ENCODE peak calls at places on chromosomes 13 and 19, in five cellular contexts. Q, N, T, I and G are unnamed samples.

GRCh38 chr13:62684359-62684758 is 1268.7 kb upstream of the PCDH20 start:
- DNase-seq in I (no peak), T (no peak), Q (no peak), N (no peak), G (no peak)

GRCh38 chr13:20160346-20161274 is at the start of gene GJA3:
- DNase-seq in T (peak; percentile 58), Q (peak; percentile 25), N (peak; percentile 35), I (peak; percentile 24), G (no peak)

GRCh38 chr13:23372264-23372905 is 61.1 kb downstream of the SACS start:
- DNase-seq in N (no peak), I (peak; percentile 57), Q (peak; percentile 83), T (peak; percentile 61), G (no peak)

GRCh38 chr19:10560154-10560553 is 5.7 kb downstream of the KRI1 start:
- DNase-seq in T (no peak), N (no peak), I (no peak), Q (no peak), G (no peak)

GRCh38 chr13:40069173-40070044 is 413.9 kb downstream of the COG6 start:
- DNase-seq in N (peak; percentile 61), Q (peak; percentile 84), I (peak; percentile 79), T (peak; percentile 57), G (peak; percentile 60)

GRCh38 chr19:43148233-43148632 is 38.1 kb downstream of the PSG5 start:
- DNase-seq in Q (peak; percentile 51), T (peak; percentile 72), I (peak; percentile 93), N (peak; percentile 99), G (no peak)

GRCh38 chr13:114219406-114219805 is 15.3 kb upstream of the CDC16 start:
- DNase-seq in I (no peak), T (no peak), N (no peak), Q (peak; percentile 31), G (no peak)

GRCh38 chr13:35957174-35957867 is 173.9 kb downstream of the DCLK1 start:
- DNase-seq in N (peak; percentile 24), I (no peak), Q (peak; percentile 60), T (no peak), G (no peak)

GRCh38 chr19:1762243-1763140 is 9.2 kb downstream of the ONECUT3 start:
- DNase-seq in T (no peak), I (no peak), N (no peak), Q (no peak), G (no peak)

GRCh38 chr19:1015782-1016646 is 4.9 kb downstream of the TMEM259 start:
- DNase-seq in T (no peak), Q (no peak), N (no peak), I (no peak), G (no peak)

GRCh38 chr19:16106121-16106520 is 5.6 kb upstream of the RAB8A start:
- DNase-seq in I (peak; percentile 46), Q (no peak), T (peak; percentile 55), N (peak; percentile 47), G (no peak)

GRCh38 chr19:10365518-10365917 is 14.9 kb downstream of the TYK2 start:
- DNase-seq in I (no peak), N (no peak), Q (no peak), T (no peak), G (no peak)

GRCh38 chr19:15418112-15418587 is 638 bp downstream of the AKAP8L start:
- DNase-seq in I (peak; percentile 34), N (peak; percentile 8), T (no peak), Q (peak; percentile 18), G (no peak)